ENCODE peak calls at places on chromosomes 11 and 22, in four cellular contexts. Q, W, I and T are unnamed samples.

GRCh38 chr22:50304528-50305392 is 2.7 kb downstream of the PLXNB2 start:
- DNase-seq in Q (no peak), I (no peak), W (no peak), T (peak; percentile 64)

GRCh38 chr11:69915501-69916250 is 96.5 kb upstream of the FGF3 start:
- DNase-seq in Q (peak; percentile 86), W (peak; percentile 63), I (peak; percentile 76), T (peak; percentile 11)

GRCh38 chr11:77201991-77202841 is 74.2 kb downstream of the MYO7A start:
- DNase-seq in Q (no peak), W (no peak), I (no peak), T (no peak)

GRCh38 chr11:117094776-117095175 is 3.5 kb downstream of the SIK3 start:
- DNase-seq in Q (no peak), I (no peak), W (no peak), T (peak; percentile 74)

GRCh38 chr11:12224537-12224893 is 114.1 kb downstream of the MICAL2 start:
- DNase-seq in Q (peak; percentile 74), I (no peak), W (peak; percentile 44), T (no peak)

GRCh38 chr22:33050614-33051230 is 7.5 kb downstream of the SYN3 start:
- DNase-seq in Q (no peak), W (no peak), I (no peak), T (no peak)

GRCh38 chr22:36339171-36340065 is 48.3 kb downstream of the MYH9 start:
- DNase-seq in W (no peak), I (no peak), Q (no peak), T (no peak)

GRCh38 chr22:25496396-25497064 is 67.9 kb upstream of the GRK3 start:
- DNase-seq in W (no peak), I (no peak), Q (no peak), T (no peak)

GRCh38 chr11:35363246-35364100 is 55.9 kb downstream of the SLC1A2 start:
- DNase-seq in I (no peak), W (no peak), Q (no peak), T (no peak)

GRCh38 chr11:73201888-73202810 is 15.9 kb upstream of the P2RY2 start:
- DNase-seq in W (no peak), Q (no peak), I (no peak), T (no peak)

GRCh38 chr11:79273781-79274180 is 167.0 kb downstream of the TENM4 start:
- DNase-seq in I (no peak), W (no peak), Q (no peak), T (no peak)

GRCh38 chr22:47918276-47918928 is 1156.0 kb downstream of the TBC1D22A start:
- DNase-seq in I (no peak), Q (no peak), W (peak; percentile 26), T (no peak)

GRCh38 chr11:64406221-64406946 is 47.4 kb downstream of the RPS6KA4 start:
- DNase-seq in W (no peak), Q (peak; percentile 72), I (no peak), T (no peak)

GRCh38 chr11:134530826-134531225 is 118.8 kb upstream of the B3GAT1 start:
- DNase-seq in Q (no peak), I (no peak), W (no peak), T (no peak)

GRCh38 chr22:49289822-49290221 is 537.9 kb downstream of the BRD1 start:
- DNase-seq in Q (no peak), W (no peak), I (no peak), T (no peak)

GRCh38 chr22:43060213-43060612 is 29.0 kb downstream of the TTLL1 start:
- DNase-seq in W (peak; percentile 51), I (peak; percentile 44), Q (no peak), T (no peak)

GRCh38 chr11:106937113-106937512 is 81.2 kb downstream of the GUCY1A2 start:
- DNase-seq in Q (no peak), W (no peak), I (no peak), T (no peak)

GRCh38 chr11:9081153-9081552 is 10.2 kb downstream of the SCUBE2 start:
- DNase-seq in W (no peak), Q (no peak), I (no peak), T (no peak)

GRCh38 chr22:35684270-35684700 is 33.4 kb upstream of the APOL5 start:
- DNase-seq in I (no peak), Q (no peak), W (no peak), T (peak; percentile 42)

GRCh38 chr11:93225642-93226041 is 27.9 kb upstream of the SLC36A4 start:
- DNase-seq in Q (no peak), W (no peak), I (no peak), T (peak; percentile 37)

GRCh38 chr11:34439521-34440258 is 956 bp downstream of the CAT start:
- DNase-seq in Q (no peak), W (no peak), I (no peak), T (no peak)

GRCh38 chr11:59289356-59289755 is 69.3 kb upstream of the OR5AN1 start:
- DNase-seq in W (no peak), I (no peak), Q (no peak), T (no peak)

GRCh38 chr22:32591620-32592019 is 117.0 kb downstream of the FBXO7 start:
- DNase-seq in Q (no peak), I (no peak), W (no peak), T (no peak)

GRCh38 chr11:99988105-99988907 is 698.8 kb upstream of the ARHGAP42 start:
- DNase-seq in I (no peak), W (no peak), Q (no peak), T (no peak)

GRCh38 chr22:20569059-20570058 is 61.9 kb downstream of the MED15 start:
- DNase-seq in W (no peak), I (no peak), Q (peak; percentile 61), T (no peak)

GRCh38 chr11:126857860-126858808 is 142.4 kb downstream of the KIRREL3 start:
- DNase-seq in W (no peak), Q (no peak), I (no peak), T (no peak)

GRCh38 chr11:128474036-128474874 is 113.1 kb downstream of the ETS1 start:
- DNase-seq in Q (no peak), W (no peak), I (no peak), T (no peak)

GRCh38 chr11:131811380-131811779 is 441.0 kb downstream of the NTM start:
- DNase-seq in I (no peak), Q (no peak), W (no peak), T (no peak)

GRCh38 chr11:57597971-57598830 is 716 bp downstream of the SERPING1 start:
- DNase-seq in Q (peak; percentile 86), W (no peak), I (peak; percentile 75), T (peak; percentile 31)

GRCh38 chr22:44668886-44669724 is 32.9 kb upstream of the PRR5 start:
- DNase-seq in I (no peak), Q (no peak), W (no peak), T (no peak)

GRCh38 chr11:112605093-112605666 is 344.5 kb upstream of the PLET1 start:
- DNase-seq in Q (no peak), I (no peak), W (no peak), T (peak; percentile 82)

GRCh38 chr11:61035086-61035835 is 63.8 kb downstream of the CD6 start:
- DNase-seq in I (no peak), W (no peak), Q (no peak), T (no peak)

GRCh38 chr22:33299245-33299956 is 241.2 kb upstream of the SYN3 start:
- DNase-seq in Q (no peak), I (no peak), W (peak; percentile 79), T (no peak)

GRCh38 chr11:5380740-5381342 is 2.8 kb upstream of the OR51M1 start:
- DNase-seq in W (peak; percentile 52), Q (peak; percentile 19), I (peak; percentile 38), T (peak; percentile 22)

GRCh38 chr22:36022162-36022561 is 6.5 kb downstream of the RBFOX2 start:
- DNase-seq in W (no peak), I (no peak), Q (no peak), T (no peak)